ENCODE peak calls at places on chromosome 1, in four cellular contexts. One of them, this sample, is unnamed.

GRCh38 chr1:7421471-7422075 is 349.5 kb upstream of the VAMP3 start:
- DNase-seq in caudate nucleus: no peak
- DNase-seq in kidney glomerular epithelial cell: no peak
- DNase-seq in glutamatergic neuron: peak
- DNase-seq in this sample: no peak

GRCh38 chr1:28887835-28888682 is 26.3 kb upstream of the EPB41 start:
- DNase-seq in caudate nucleus: no peak
- DNase-seq in kidney glomerular epithelial cell: no peak
- DNase-seq in glutamatergic neuron: peak
- DNase-seq in this sample: no peak

GRCh38 chr1:109198043-109198695 is 15.5 kb upstream of the SARS1 start:
- DNase-seq in caudate nucleus: no peak
- DNase-seq in kidney glomerular epithelial cell: peak
- DNase-seq in glutamatergic neuron: no peak
- DNase-seq in this sample: no peak

GRCh38 chr1:226572325-226572726 is 23.8 kb downstream of the STUM start:
- DNase-seq in caudate nucleus: no peak
- DNase-seq in kidney glomerular epithelial cell: no peak
- DNase-seq in glutamatergic neuron: no peak
- DNase-seq in this sample: no peak

GRCh38 chr1:229155472-229155871 is 115.4 kb upstream of the RAB4A start:
- DNase-seq in caudate nucleus: no peak
- DNase-seq in kidney glomerular epithelial cell: no peak
- DNase-seq in glutamatergic neuron: no peak
- DNase-seq in this sample: peak

GRCh38 chr1:225835752-225836151 is 25.8 kb downstream of the EPHX1 start:
- DNase-seq in caudate nucleus: no peak
- DNase-seq in kidney glomerular epithelial cell: no peak
- DNase-seq in glutamatergic neuron: no peak
- DNase-seq in this sample: peak

GRCh38 chr1:4425892-4426291 is 228.5 kb upstream of the AJAP1 start:
- DNase-seq in caudate nucleus: no peak
- DNase-seq in kidney glomerular epithelial cell: no peak
- DNase-seq in glutamatergic neuron: no peak
- DNase-seq in this sample: no peak

GRCh38 chr1:57470028-57470427 is 46.2 kb upstream of the DAB1 start:
- DNase-seq in caudate nucleus: no peak
- DNase-seq in kidney glomerular epithelial cell: peak
- DNase-seq in glutamatergic neuron: no peak
- DNase-seq in this sample: no peak

GRCh38 chr1:152108899-152109222 is 6.4 kb downstream of the TCHH start:
- DNase-seq in caudate nucleus: no peak
- DNase-seq in kidney glomerular epithelial cell: no peak
- DNase-seq in glutamatergic neuron: peak
- DNase-seq in this sample: peak

GRCh38 chr1:201551877-201552731 is 13.2 kb downstream of the NAV1 start:
- DNase-seq in caudate nucleus: peak
- DNase-seq in kidney glomerular epithelial cell: peak
- DNase-seq in glutamatergic neuron: no peak
- DNase-seq in this sample: no peak

GRCh38 chr1:16078925-16079656 is 5.6 kb upstream of the FAM131C start:
- DNase-seq in caudate nucleus: peak
- DNase-seq in kidney glomerular epithelial cell: peak
- DNase-seq in glutamatergic neuron: peak
- DNase-seq in this sample: peak

GRCh38 chr1:21924503-21925005 is 12.6 kb downstream of the HSPG2 start:
- DNase-seq in caudate nucleus: no peak
- DNase-seq in kidney glomerular epithelial cell: no peak
- DNase-seq in glutamatergic neuron: no peak
- DNase-seq in this sample: no peak

GRCh38 chr1:115086176-115086830 is 3.0 kb downstream of the TSPAN2 start:
- DNase-seq in caudate nucleus: no peak
- DNase-seq in kidney glomerular epithelial cell: no peak
- DNase-seq in glutamatergic neuron: no peak
- DNase-seq in this sample: no peak

GRCh38 chr1:32266926-32267645 is 16.0 kb downstream of the LCK start:
- DNase-seq in caudate nucleus: no peak
- DNase-seq in kidney glomerular epithelial cell: peak
- DNase-seq in glutamatergic neuron: no peak
- DNase-seq in this sample: no peak

GRCh38 chr1:12052997-12053686 is 10.0 kb upstream of the TNFRSF8 start:
- DNase-seq in caudate nucleus: no peak
- DNase-seq in kidney glomerular epithelial cell: no peak
- DNase-seq in glutamatergic neuron: no peak
- DNase-seq in this sample: no peak

GRCh38 chr1:185895208-185895900 is 161.2 kb downstream of the HMCN1 start:
- DNase-seq in caudate nucleus: no peak
- DNase-seq in kidney glomerular epithelial cell: peak
- DNase-seq in glutamatergic neuron: no peak
- DNase-seq in this sample: no peak

GRCh38 chr1:205068457-205069035 is 15.7 kb downstream of the TMEM81 start:
- DNase-seq in caudate nucleus: no peak
- DNase-seq in kidney glomerular epithelial cell: no peak
- DNase-seq in glutamatergic neuron: no peak
- DNase-seq in this sample: no peak

GRCh38 chr1:63602629-63603028 is 9.4 kb downstream of the PGM1 start:
- DNase-seq in caudate nucleus: no peak
- DNase-seq in kidney glomerular epithelial cell: no peak
- DNase-seq in glutamatergic neuron: no peak
- DNase-seq in this sample: no peak

GRCh38 chr1:53281180-53281579 is 42.9 kb upstream of the MAGOH start:
- DNase-seq in caudate nucleus: no peak
- DNase-seq in kidney glomerular epithelial cell: no peak
- DNase-seq in glutamatergic neuron: no peak
- DNase-seq in this sample: no peak

GRCh38 chr1:36343651-36344394 is 20.4 kb upstream of the EVA1B start:
- DNase-seq in caudate nucleus: no peak
- DNase-seq in kidney glomerular epithelial cell: no peak
- DNase-seq in glutamatergic neuron: no peak
- DNase-seq in this sample: no peak

GRCh38 chr1:43799656-43800629 is 92.6 kb downstream of the ST3GAL3 start:
- DNase-seq in caudate nucleus: no peak
- DNase-seq in kidney glomerular epithelial cell: no peak
- DNase-seq in glutamatergic neuron: no peak
- DNase-seq in this sample: no peak

GRCh38 chr1:82387070-82387366 is 586.3 kb downstream of the ADGRL2 start:
- DNase-seq in caudate nucleus: no peak
- DNase-seq in kidney glomerular epithelial cell: no peak
- DNase-seq in glutamatergic neuron: no peak
- DNase-seq in this sample: no peak

GRCh38 chr1:18282851-18283600 is 175.4 kb downstream of the IGSF21 start:
- DNase-seq in caudate nucleus: no peak
- DNase-seq in kidney glomerular epithelial cell: no peak
- DNase-seq in glutamatergic neuron: peak
- DNase-seq in this sample: no peak

GRCh38 chr1:98420376-98421097 is 241.0 kb upstream of the SNX7 start:
- DNase-seq in caudate nucleus: no peak
- DNase-seq in kidney glomerular epithelial cell: no peak
- DNase-seq in glutamatergic neuron: no peak
- DNase-seq in this sample: no peak

GRCh38 chr1:6538958-6539357 is 15.4 kb downstream of the NOL9 start:
- DNase-seq in caudate nucleus: no peak
- DNase-seq in kidney glomerular epithelial cell: peak
- DNase-seq in glutamatergic neuron: no peak
- DNase-seq in this sample: no peak

GRCh38 chr1:209767706-209768105 is 11.9 kb downstream of the TRAF3IP3 start:
- DNase-seq in caudate nucleus: no peak
- DNase-seq in kidney glomerular epithelial cell: no peak
- DNase-seq in glutamatergic neuron: no peak
- DNase-seq in this sample: no peak

GRCh38 chr1:116875391-116875790 is 34.3 kb upstream of the PTGFRN start:
- DNase-seq in caudate nucleus: no peak
- DNase-seq in kidney glomerular epithelial cell: no peak
- DNase-seq in glutamatergic neuron: no peak
- DNase-seq in this sample: no peak

GRCh38 chr1:174005032-174005431 is 17.1 kb downstream of the RC3H1 start:
- DNase-seq in caudate nucleus: no peak
- DNase-seq in kidney glomerular epithelial cell: no peak
- DNase-seq in glutamatergic neuron: no peak
- DNase-seq in this sample: no peak

GRCh38 chr1:212078826-212079225 is 43.3 kb downstream of the DTL start:
- DNase-seq in caudate nucleus: no peak
- DNase-seq in kidney glomerular epithelial cell: no peak
- DNase-seq in glutamatergic neuron: no peak
- DNase-seq in this sample: no peak

GRCh38 chr1:160618763-160619274 is 28.0 kb downstream of the SLAMF1 start:
- DNase-seq in caudate nucleus: no peak
- DNase-seq in kidney glomerular epithelial cell: no peak
- DNase-seq in glutamatergic neuron: no peak
- DNase-seq in this sample: no peak